ENCODE peak calls at places on chromosomes 11 and 22, in seven cellular contexts. H, Q, G, Y, O, W and C are unnamed samples.

GRCh38 chr11:132177106-132177505 is 806.7 kb downstream of the NTM start:
- DNase-seq in Y (peak; percentile 9), H (no peak), O (no peak), Q (no peak), W (no peak), G (no peak), C (no peak)

GRCh38 chr11:64626637-64627036 is 35.6 kb downstream of the SLC22A12 start:
- DNase-seq in Y (no peak), O (no peak), Q (no peak), G (no peak), W (no peak), H (no peak), C (no peak)

GRCh38 chr11:64251986-64252837 is 882 bp downstream of the PLCB3 start:
- DNase-seq in Q (no peak), G (no peak), W (no peak), Y (no peak), H (peak; percentile 74), O (peak; percentile 60), C (peak; percentile 78)

GRCh38 chr22:41857160-41857859 is 24.4 kb downstream of the SREBF2 start:
- DNase-seq in O (peak; percentile 40), Y (peak; percentile 38), Q (peak; percentile 56), G (no peak), W (no peak), H (no peak), C (no peak)

GRCh38 chr11:60905047-60905446 is 1.3 kb downstream of the PRPF19 start:
- DNase-seq in W (no peak), G (no peak), H (no peak), Q (no peak), O (no peak), Y (no peak), C (no peak)

GRCh38 chr11:60858236-60858635 is 2.5 kb upstream of the PTGDR2 start:
- DNase-seq in H (peak; percentile 33), O (no peak), Q (no peak), G (no peak), W (no peak), Y (no peak), C (no peak)

GRCh38 chr11:129620705-129621104 is 194.9 kb upstream of the TMEM45B start:
- DNase-seq in W (no peak), Y (no peak), Q (no peak), H (no peak), G (no peak), O (no peak), C (no peak)

GRCh38 chr11:118226294-118226693 is 1.5 kb upstream of the JAML start:
- DNase-seq in Y (no peak), Q (no peak), O (no peak), H (no peak), G (no peak), W (no peak), C (no peak)

GRCh38 chr11:25981998-25982397 is 349.9 kb upstream of the ANO3 start:
- DNase-seq in O (no peak), W (no peak), G (no peak), Y (peak; percentile 53), H (no peak), Q (no peak), C (no peak)

GRCh38 chr11:14342906-14343305 is 16.1 kb downstream of the RRAS2 start:
- DNase-seq in O (no peak), G (no peak), W (no peak), Q (no peak), H (no peak), Y (no peak), C (no peak)

GRCh38 chr22:46245515-46245914 is 4.6 kb downstream of the CDPF1 start:
- DNase-seq in W (no peak), O (peak; percentile 85), H (peak; percentile 84), Y (no peak), Q (no peak), G (no peak), C (no peak)

GRCh38 chr11:45209904-45210699 is 63.7 kb downstream of the PRDM11 start:
- DNase-seq in W (peak; percentile 73), Y (no peak), Q (no peak), G (peak; percentile 53), H (peak; percentile 94), O (peak; percentile 84), C (peak; percentile 72)

GRCh38 chr11:119863811-119864601 is 135.0 kb upstream of the NECTIN1 start:
- DNase-seq in O (no peak), W (no peak), G (no peak), Q (no peak), H (no peak), Y (no peak), C (no peak)

GRCh38 chr11:128929991-128930390 is 12.7 kb downstream of the TP53AIP1 start:
- DNase-seq in Q (no peak), Y (no peak), G (no peak), W (no peak), O (no peak), H (no peak), C (no peak)

GRCh38 chr11:1069740-1070139 is 4.9 kb upstream of the MUC2 start:
- DNase-seq in H (no peak), Q (no peak), O (no peak), W (no peak), Y (no peak), G (no peak), C (no peak)

GRCh38 chr11:44726278-44727113 is at the start of gene TSPAN18:
- DNase-seq in Y (no peak), O (peak; percentile 45), H (no peak), G (no peak), Q (peak; percentile 9), W (no peak), C (no peak)

GRCh38 chr11:44564653-44565007 is 833 bp upstream of the CD82 start:
- DNase-seq in H (peak; percentile 96), Y (no peak), O (peak; percentile 78), Q (no peak), G (peak; percentile 93), W (peak; percentile 83), C (peak; percentile 83)

GRCh38 chr11:33934450-33934849 is 42.6 kb upstream of the LMO2 start:
- DNase-seq in Y (no peak), Q (no peak), G (no peak), H (no peak), O (no peak), W (no peak), C (no peak)

GRCh38 chr11:85772700-85773099 is 38.2 kb downstream of the SYTL2 start:
- DNase-seq in O (no peak), Q (no peak), W (no peak), Y (no peak), H (no peak), G (no peak), C (no peak)

GRCh38 chr22:29762263-29762662 is 4.5 kb downstream of the ZMAT5 start:
- DNase-seq in G (no peak), H (no peak), W (no peak), Y (no peak), Q (no peak), O (no peak), C (no peak)

GRCh38 chr22:49044091-49044490 is 783.6 kb downstream of the BRD1 start:
- DNase-seq in Y (no peak), W (no peak), O (no peak), H (no peak), G (no peak), Q (no peak), C (no peak)
- TF ChIP-seq CTCF in Y (no peak), W (no peak), O (no peak), H (no peak), G (no peak), Q (no peak), C (no peak)

GRCh38 chr11:47536925-47537324 is 16.0 kb downstream of the CELF1 start:
- DNase-seq in Q (no peak), G (no peak), W (no peak), Y (no peak), H (no peak), O (no peak), C (no peak)
- H3K4me1 ChIP-seq in Q (peaks cover 46% of the 10 kb centered on the region), G (peaks cover 13% of the 10 kb centered on the region), W (peaks cover 79% of the 10 kb centered on the region), Y (peaks cover 13% of the 10 kb centered on the region), H (peaks cover 85% of the 10 kb centered on the region), O (peaks cover 83% of the 10 kb centered on the region), C (peaks cover 17% of the 10 kb centered on the region)

GRCh38 chr11:10550503-10550902 is 9.5 kb upstream of the RNF141 start:
- DNase-seq in H (no peak), G (no peak), Q (no peak), O (no peak), Y (peak; percentile 34), W (no peak), C (no peak)

GRCh38 chr11:10556590-10556989 is 11.9 kb downstream of the LYVE1 start:
- DNase-seq in G (no peak), W (no peak), Q (no peak), Y (no peak), O (no peak), H (no peak), C (no peak)

GRCh38 chr11:10551845-10552352 is 10.9 kb upstream of the RNF141 start:
- DNase-seq in Y (no peak), G (no peak), Q (no peak), W (no peak), H (no peak), O (no peak), C (no peak)

GRCh38 chr11:10550988-10551657 is 10.1 kb upstream of the RNF141 start:
- DNase-seq in Y (peak; percentile 10), W (no peak), O (no peak), H (no peak), Q (no peak), G (no peak), C (no peak)
- H3K27me3 ChIP-seq in Y (no peaks in the 10 kb centered on the region), W (no peaks in the 10 kb centered on the region), O (no peaks in the 10 kb centered on the region), H (no peaks in the 10 kb centered on the region), Q (no peaks in the 10 kb centered on the region), G (no peaks in the 10 kb centered on the region), C (no peaks in the 10 kb centered on the region)

GRCh38 chr22:50727678-50728522 is 10.1 kb upstream of the ACR start:
- DNase-seq in G (no peak), H (peak; percentile 36), W (no peak), O (no peak), Y (no peak), Q (no peak), C (peak; percentile 45)
- TF ChIP-seq CTCF in G (no peak), H (no peak), W (no peak), O (no peak), Y (no peak), Q (no peak), C (no peak)

GRCh38 chr22:20552913-20553401 is 45.5 kb downstream of the MED15 start:
- DNase-seq in Q (no peak), H (peak; percentile 59), W (no peak), Y (peak; percentile 84), G (no peak), O (no peak), C (no peak)
- H3K4me1 ChIP-seq in Q (peaks cover 98% of the 10 kb centered on the region), H (peaks cover 98% of the 10 kb centered on the region), W (peaks cover 76% of the 10 kb centered on the region), Y (peaks cover 43% of the 10 kb centered on the region), G (peaks cover 8% of the 10 kb centered on the region), O (peaks cover 85% of the 10 kb centered on the region), C (peaks cover 32% of the 10 kb centered on the region)

GRCh38 chr22:43844560-43845545 is 17.5 kb downstream of the SULT4A1 start:
- DNase-seq in O (no peak), G (no peak), H (peak; percentile 36), Q (no peak), Y (no peak), W (no peak), C (peak; percentile 14)
- H3K27me3 ChIP-seq in O (no peaks in the 10 kb centered on the region), G (peaks cover 4% of the 10 kb centered on the region), H (no peaks in the 10 kb centered on the region), Q (no peaks in the 10 kb centered on the region), Y (peaks cover 8% of the 10 kb centered on the region), W (no peaks in the 10 kb centered on the region), C (no peaks in the 10 kb centered on the region)

GRCh38 chr22:17910561-17911311 is 113.6 kb downstream of the MICAL3 start:
- DNase-seq in O (peak; percentile 79), Y (no peak), H (peak; percentile 93), G (no peak), Q (no peak), W (peak; percentile 39), C (no peak)
- TF ChIP-seq CTCF in O (peak; percentile 64), Y (peak; percentile 61), H (peak; percentile 23), G (no peak), Q (no peak), W (no peak), C (no peak)